ENCODE peak calls at places on chromosomes 13 and 19, in eight cellular contexts. S, Z, X, B, M, C, G and Y are unnamed samples. For H3K4me1, the result is how much of the 10 kb centered on the place peaks cover.

GRCh38 chr19:41877490-41877876 is 404 bp downstream of the CD79A start:
- DNase-seq in C (no peak), M (no peak), Z (no peak), S (no peak), X (peak), B (no peak), G (no peak), Y (no peak)

GRCh38 chr19:31819837-31820236 is 470.6 kb upstream of the TSHZ3 start:
- DNase-seq in G (no peak), S (no peak), Z (no peak), M (no peak), X (no peak), B (no peak), C (no peak), Y (no peak)

GRCh38 chr13:114313061-114313860 is 1.0 kb upstream of the CHAMP1 start:
- DNase-seq in G (no peak), X (no peak), C (no peak), M (peak), S (no peak), Z (peak), B (no peak), Y (no peak)

GRCh38 chr13:29684441-29684840 is 89.0 kb upstream of the SLC7A1 start:
- DNase-seq in Z (peak), G (no peak), C (no peak), M (no peak), B (no peak), X (no peak), S (no peak), Y (no peak)

GRCh38 chr19:29841209-29841558 is 29.4 kb downstream of the CCNE1 start:
- DNase-seq in C (no peak), B (no peak), G (no peak), Z (peak), X (no peak), S (no peak), M (no peak), Y (no peak)

GRCh38 chr19:49616945-49617344 is 23.0 kb downstream of the RRAS start:
- DNase-seq in C (no peak), X (no peak), M (no peak), G (no peak), B (no peak), S (no peak), Z (no peak), Y (no peak)

GRCh38 chr19:16878181-16878965 is 10.4 kb upstream of the F2RL3 start:
- DNase-seq in Z (no peak), S (no peak), M (no peak), C (no peak), X (no peak), B (no peak), G (no peak), Y (no peak)

GRCh38 chr13:22278336-22278929 is 607.6 kb downstream of the FGF9 start:
- DNase-seq in G (peak), Z (peak), X (peak), B (no peak), C (peak), S (peak), M (no peak), Y (peak)

GRCh38 chr19:3338541-3339181 is 27.7 kb upstream of the NFIC start:
- DNase-seq in Z (no peak), C (peak), M (peak), B (no peak), G (peak), S (peak), X (peak), Y (peak)

GRCh38 chr13:108551674-108552073 is 77.7 kb upstream of the MYO16 start:
- DNase-seq in M (no peak), B (no peak), S (no peak), Z (no peak), X (no peak), C (no peak), G (no peak), Y (no peak)

GRCh38 chr19:42389899-42390298 is at the start of gene CNFN:
- DNase-seq in M (no peak), X (no peak), Z (no peak), B (no peak), C (no peak), S (no peak), G (no peak), Y (no peak)

GRCh38 chr19:1867359-1867724 is 4.0 kb upstream of the KLF16 start:
- DNase-seq in G (no peak), Z (no peak), B (no peak), M (no peak), C (no peak), X (no peak), S (no peak), Y (no peak)

GRCh38 chr13:110070046-110070445 is 236.9 kb downstream of the COL4A1 start:
- DNase-seq in M (no peak), Z (no peak), G (no peak), B (no peak), S (no peak), X (no peak), C (no peak), Y (no peak)

GRCh38 chr19:29467824-29468401 is 57.9 kb upstream of the VSTM2B start:
- DNase-seq in C (no peak), B (no peak), G (no peak), S (no peak), Z (peak), X (no peak), M (no peak), Y (no peak)

GRCh38 chr13:23718916-23719470 is 148.8 kb downstream of the TNFRSF19 start:
- DNase-seq in X (no peak), M (no peak), C (no peak), Z (no peak), S (no peak), G (no peak), B (no peak), Y (peak)

GRCh38 chr13:79725841-79726240 is 244.9 kb downstream of the NDFIP2 start:
- DNase-seq in Z (no peak), G (no peak), S (no peak), C (no peak), X (no peak), M (no peak), B (no peak), Y (no peak)

GRCh38 chr19:33248553-33248953 is 22.9 kb upstream of the SLC7A10 start:
- DNase-seq in Z (no peak), B (no peak), X (no peak), M (no peak), C (no peak), S (no peak), G (no peak), Y (no peak)

GRCh38 chr19:21084343-21084742 is 2.3 kb downstream of the ZNF714 start:
- DNase-seq in Z (peak), B (peak), X (no peak), S (no peak), M (no peak), G (no peak), C (no peak), Y (no peak)

GRCh38 chr13:79779061-79779460 is 298.1 kb downstream of the NDFIP2 start:
- DNase-seq in M (no peak), Z (no peak), C (no peak), G (no peak), B (no peak), S (no peak), X (no peak), Y (no peak)

GRCh38 chr19:11421607-11422098 is 2.5 kb upstream of the RGL3 start:
- DNase-seq in C (peak), G (peak), X (no peak), Z (peak), M (peak), S (no peak), B (no peak), Y (peak)

GRCh38 chr19:11849264-11849615 is 714 bp downstream of the ZNF439 start:
- DNase-seq in S (no peak), M (no peak), G (no peak), B (no peak), X (peak), C (no peak), Z (no peak), Y (no peak)

GRCh38 chr13:105513448-105513847 is 1022.0 kb downstream of the EFNB2 start:
- DNase-seq in G (no peak), B (no peak), S (no peak), X (no peak), C (no peak), M (no peak), Z (no peak), Y (no peak)

GRCh38 chr19:54158812-54159351 is 639 bp downstream of the LENG1 start:
- DNase-seq in G (no peak), B (no peak), X (no peak), Z (peak), M (peak), S (no peak), C (no peak), Y (no peak)

GRCh38 chr19:45402469-45403070 is 2.3 kb downstream of the PPP1R13L start:
- DNase-seq in C (peak), M (peak), X (peak), S (no peak), B (peak), G (peak), Z (peak), Y (peak)

GRCh38 chr13:59533561-59534337 is 630.0 kb downstream of the DIAPH3 start:
- DNase-seq in Z (no peak), B (no peak), M (no peak), X (no peak), G (no peak), C (no peak), S (no peak), Y (no peak)

GRCh38 chr13:113162783-113163685 is 4.6 kb downstream of the PROZ start:
- DNase-seq in C (no peak), M (no peak), G (no peak), X (no peak), B (no peak), Z (no peak), S (no peak), Y (no peak)

GRCh38 chr13:70203661-70204229 is 95.5 kb upstream of the KLHL1 start:
- DNase-seq in B (no peak), C (no peak), G (no peak), Z (no peak), S (no peak), X (no peak), M (no peak), Y (peak)

GRCh38 chr13:77696006-77696862 is 1.3 kb upstream of the SLAIN1 start:
- DNase-seq in B (no peak), S (no peak), X (no peak), C (no peak), G (no peak), Z (no peak), M (no peak), Y (peak)

DNA sequence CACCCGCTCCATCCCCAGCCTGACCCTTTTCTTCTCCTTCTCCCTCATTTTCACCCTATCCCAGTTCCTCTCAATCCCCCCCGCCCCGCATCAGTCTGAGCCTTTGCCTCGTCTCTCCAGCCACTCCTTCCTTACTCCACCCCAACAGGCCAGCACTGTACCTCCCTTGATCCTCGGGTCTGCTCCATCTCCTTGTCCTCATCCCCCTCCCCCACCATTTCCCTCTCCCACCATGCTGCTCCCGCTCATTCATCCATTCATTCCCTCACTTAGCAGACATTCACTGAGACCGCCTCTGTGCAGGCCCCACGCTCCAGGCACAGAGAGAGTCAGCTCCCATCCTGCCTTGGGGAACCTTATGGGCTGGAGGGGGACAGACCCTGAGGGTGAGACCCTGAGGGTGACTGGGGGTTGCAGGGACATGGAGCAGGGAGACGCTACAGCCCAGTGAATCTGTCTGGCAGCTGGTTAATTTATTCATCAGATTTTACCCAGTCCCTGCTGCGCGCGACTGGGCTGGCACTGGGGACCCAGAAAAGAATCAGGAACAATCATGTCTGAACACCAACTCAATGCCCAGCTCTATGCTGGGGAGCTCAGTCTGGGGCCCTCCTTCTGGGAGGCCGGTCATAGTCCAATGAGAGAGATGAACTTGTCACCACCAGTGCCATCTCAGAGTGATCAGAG is 881 bp downstream of the ARHGAP33 start:
- DNase-seq in B (no peak), X (no peak), M (peak), G (no peak), Z (peak), C (no peak), S (no peak), Y (no peak)
- H3K27ac ChIP-seq in B (no peak), X (no peak), M (no peak), G (no peak), Z (no peak), C (no peak), S (no peak), Y (peak)

GRCh38 chr13:73499685-73500084 is 440.9 kb downstream of the KLF5 start:
- DNase-seq in G (no peak), X (no peak), Z (no peak), M (no peak), C (no peak), S (no peak), B (no peak), Y (no peak)
- H3K4me1 ChIP-seq in G (under half), X (under half), Z (under half), M (under half), C (under half), S (under half), B (under half), Y (under half)

GRCh38 chr19:51469629-51470028 is 8.7 kb upstream of the CEACAM18 start:
- DNase-seq in Z (no peak), C (no peak), M (no peak), B (no peak), S (no peak), G (no peak), X (no peak), Y (no peak)
- H3K27ac ChIP-seq in Z (no peak), C (no peak), M (no peak), B (no peak), S (no peak), G (no peak), X (no peak), Y (no peak)

DNA sequence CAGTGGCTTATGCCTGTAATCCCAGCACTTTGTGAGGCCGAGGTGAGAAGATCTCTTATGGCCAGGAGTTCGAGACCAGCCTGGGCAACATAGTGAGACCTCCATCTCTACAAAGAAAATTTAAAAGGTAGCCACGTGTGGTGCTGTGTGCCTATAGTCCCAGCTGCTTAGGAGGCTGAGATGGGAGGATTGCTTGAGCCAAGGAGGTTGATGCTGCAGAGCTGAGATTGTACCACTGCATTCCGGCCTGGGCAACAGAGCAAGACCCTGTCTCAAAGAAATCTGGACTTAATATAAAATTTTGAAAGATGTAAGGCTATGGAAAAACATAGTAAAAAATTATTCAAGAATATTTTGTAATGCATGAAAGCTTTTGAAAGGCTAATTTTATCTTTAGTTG is 65.3 kb upstream of the RNF113B start:
- DNase-seq in Z (no peak), S (no peak), X (no peak), B (no peak), C (no peak), M (no peak), G (no peak), Y (no peak)
- H3K4me1 ChIP-seq in Z (under half), S (under half), X (under half), B (under half), C (under half), M (under half), G (under half), Y (under half)